ENCODE peak calls at places on chromosomes 7 and 10, in ten cellular contexts. S is adrenal gland, G is PC-9, N is GM06990, B is GM23338, H is GM23248, E is SJSA1, V is heart right ventricle, P is mesendoderm, F is brain microvascular endothelial cell. R is an unnamed sample. For H3K36me3, the result is how much of the 10 kb centered on the place peaks cover.

GRCh38 chr10:120505056-120505455 is 48.0 kb downstream of the PLPP4 start:
- DNase-seq in S (no peak), G (no peak), N (no peak), B (no peak), H (no peak), E (no peak), V (no peak), P (peak), F (no peak), R (no peak)

GRCh38 chr10:62323751-62324150 is 50.4 kb upstream of the ZNF365 start:
- DNase-seq in S (no peak), G (peak), N (no peak), B (no peak), H (no peak), E (peak), V (no peak), P (peak), F (no peak), R (peak)

GRCh38 chr10:28375399-28376354 is 72.8 kb upstream of the MPP7 start:
- DNase-seq in S (no peak), G (no peak), N (no peak), B (peak), H (peak), E (no peak), V (no peak), P (peak), F (peak), R (no peak)

GRCh38 chr7:113710310-113711106 is 208.3 kb downstream of the PPP1R3A start:
- DNase-seq in S (peak), G (peak), N (peak), B (peak), H (peak), E (peak), V (peak), P (peak), F (peak), R (peak)

GRCh38 chr10:120492366-120492765 is 35.3 kb downstream of the PLPP4 start:
- DNase-seq in S (no peak), G (no peak), N (no peak), B (no peak), H (no peak), E (no peak), V (no peak), P (peak), F (peak), R (no peak)

GRCh38 chr10:29688230-29688634 is 53.5 kb upstream of the SVIL start:
- DNase-seq in S (no peak), G (no peak), N (no peak), B (peak), H (peak), E (peak), V (no peak), P (peak), F (no peak), R (no peak)

GRCh38 chr10:44261710-44262455 is 123.0 kb downstream of the CXCL12 start:
- DNase-seq in S (peak), G (no peak), N (peak), B (no peak), H (peak), E (no peak), V (peak), P (no peak), F (peak), R (no peak)

GRCh38 chr7:23469150-23469960 is 936 bp downstream of the IGF2BP3 start:
- DNase-seq in S (no peak), G (no peak), N (peak), B (no peak), H (peak), E (peak), V (no peak), P (peak), F (no peak), R (no peak)

GRCh38 chr10:121910673-121911420 is 17.0 kb downstream of the ATE1 start:
- DNase-seq in S (no peak), G (no peak), N (peak), B (no peak), H (peak), E (peak), V (no peak), P (no peak), F (no peak), R (no peak)

GRCh38 chr7:90723866-90724265 is 127.7 kb downstream of the CDK14 start:
- DNase-seq in S (no peak), G (no peak), N (no peak), B (no peak), H (no peak), E (no peak), V (no peak), P (no peak), F (no peak), R (no peak)

GRCh38 chr10:20948723-20949327 is 51.7 kb upstream of the NEBL start:
- DNase-seq in S (no peak), G (no peak), N (no peak), B (no peak), H (no peak), E (no peak), V (no peak), P (no peak), F (no peak), R (no peak)

GRCh38 chr10:88652621-88653020 is 11.6 kb upstream of the LIPF start:
- DNase-seq in S (no peak), G (no peak), N (no peak), B (no peak), H (peak), E (peak), V (no peak), P (no peak), F (no peak), R (no peak)

DNA sequence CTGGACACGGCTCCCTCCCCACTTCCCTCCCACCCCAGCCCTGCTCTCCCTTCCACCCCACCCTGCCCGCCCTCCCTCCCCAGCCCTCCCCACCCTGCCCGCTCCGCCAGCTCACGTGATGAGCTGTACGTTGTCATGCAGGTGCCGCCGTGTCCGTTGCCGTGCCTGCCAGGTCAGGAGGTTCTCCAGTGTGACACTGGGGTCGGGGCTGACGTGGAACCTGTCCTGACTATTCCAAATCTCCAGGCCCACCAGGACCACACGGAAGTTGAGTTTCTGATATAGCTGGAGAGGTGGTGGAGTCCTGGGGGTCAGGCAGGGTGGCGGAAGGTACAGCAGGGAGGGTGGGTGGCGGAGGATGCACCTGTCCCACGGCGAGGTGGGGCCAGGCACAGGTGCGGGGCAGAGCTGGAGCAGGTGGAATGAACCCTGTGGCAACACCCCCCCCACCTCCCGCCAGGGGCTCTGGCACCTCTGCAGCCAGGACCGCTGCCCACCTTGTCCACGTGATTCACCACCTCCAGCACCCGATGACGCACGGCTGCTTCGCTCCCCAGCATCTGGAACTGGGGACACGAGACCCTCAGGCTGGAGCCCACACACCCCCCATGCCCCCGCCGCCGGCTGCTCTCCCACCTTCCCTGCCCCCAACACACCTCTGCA is 4.2 kb downstream of the ADAM8 start:
- DNase-seq in S (no peak), G (no peak), N (no peak), B (no peak), H (no peak), E (no peak), V (no peak), P (no peak), F (no peak), R (no peak)
- H3K36me3 ChIP-seq in S (under half), G (under half), N (under half), B (under half), H (under half), E (under half), V (under half), P (under half), F (under half), R (under half)

DNA sequence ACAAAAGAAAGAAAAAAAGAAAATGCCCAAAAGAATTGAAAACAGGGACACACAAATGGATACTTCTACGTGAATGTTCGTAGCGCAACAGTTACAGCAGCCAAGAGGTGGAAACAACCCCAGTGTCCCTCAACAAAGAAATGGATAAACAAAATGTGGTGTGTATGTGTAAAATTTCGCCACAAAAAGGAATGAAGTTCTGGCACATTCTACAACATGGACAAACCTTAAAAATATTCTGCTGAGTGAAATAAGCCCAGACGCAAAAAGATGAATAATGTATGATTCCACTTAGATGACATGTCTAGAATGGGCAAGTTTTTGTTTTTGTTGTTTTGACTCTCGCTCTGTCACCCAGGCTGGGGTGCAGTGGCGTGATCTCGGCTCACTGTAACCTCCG is 10.9 kb downstream of the UCMA start:
- DNase-seq in S (no peak), G (no peak), N (no peak), B (no peak), H (no peak), E (no peak), V (no peak), P (no peak), F (no peak), R (no peak)
- H3K36me3 ChIP-seq in S (under half), G (under half), N (under half), B (under half), H (under half), E (under half), V (under half), P (under half), F (under half), R (under half)

GRCh38 chr10:77816311-77816710 is 110.2 kb downstream of the DLG5 start:
- DNase-seq in S (no peak), G (no peak), N (no peak), B (no peak), H (no peak), E (no peak), V (no peak), P (no peak), F (no peak), R (no peak)
- H3K36me3 ChIP-seq in S (half or more), G (under half), N (under half), B (under half), H (under half), E (half or more), V (under half), P (under half), F (under half), R (half or more)

GRCh38 chr7:17932770-17933169 is 7.5 kb downstream of the SNX13 start:
- DNase-seq in S (no peak), G (peak), N (no peak), B (no peak), H (no peak), E (no peak), V (no peak), P (no peak), F (no peak), R (no peak)

GRCh38 chr7:17930546-17930945 is 9.7 kb downstream of the SNX13 start:
- DNase-seq in S (no peak), G (peak), N (no peak), B (no peak), H (no peak), E (no peak), V (no peak), P (no peak), F (no peak), R (no peak)

GRCh38 chr7:17931069-17931468 is 9.2 kb downstream of the SNX13 start:
- DNase-seq in S (no peak), G (peak), N (no peak), B (no peak), H (no peak), E (no peak), V (no peak), P (no peak), F (no peak), R (no peak)

GRCh38 chr7:17929647-17930395 is 10.5 kb downstream of the SNX13 start:
- DNase-seq in S (no peak), G (peak), N (no peak), B (no peak), H (no peak), E (no peak), V (no peak), P (no peak), F (no peak), R (no peak)

GRCh38 chr7:17928055-17928454 is 12.2 kb downstream of the SNX13 start:
- DNase-seq in S (no peak), G (peak), N (no peak), B (no peak), H (no peak), E (no peak), V (no peak), P (no peak), F (no peak), R (no peak)
- H3K36me3 ChIP-seq in S (under half), G (under half), N (under half), B (under half), H (under half), E (under half), V (under half), P (under half), F (under half), R (under half)

DNA sequence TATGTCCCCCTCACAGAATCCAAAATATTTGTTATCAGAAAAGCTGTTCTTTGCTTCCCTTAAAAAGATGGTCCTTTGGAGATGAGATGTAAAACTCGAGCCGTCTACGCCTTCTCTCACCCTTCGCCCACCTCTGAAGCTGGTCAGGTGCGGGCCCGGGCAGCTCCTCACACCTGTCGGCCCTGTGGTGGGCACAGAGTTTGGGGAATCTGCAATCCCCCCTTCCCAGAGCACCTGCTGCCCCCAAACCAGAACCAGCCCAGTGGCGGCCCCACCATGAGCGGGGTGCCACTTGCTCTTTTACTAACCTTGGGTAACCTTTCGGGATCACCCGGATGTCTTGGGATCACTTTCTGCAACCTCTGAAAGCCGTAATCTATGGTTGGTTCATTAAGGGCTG is 116.0 kb downstream of the EBF3 start:
- DNase-seq in S (no peak), G (no peak), N (no peak), B (no peak), H (no peak), E (no peak), V (no peak), P (no peak), F (no peak), R (no peak)
- H3K36me3 ChIP-seq in S (under half), G (under half), N (under half), B (under half), H (under half), E (under half), V (under half), P (under half), F (under half), R (under half)

GRCh38 chr7:98186452-98187137 is 24.6 kb upstream of the BHLHA15 start:
- DNase-seq in S (no peak), G (no peak), N (no peak), B (no peak), H (peak), E (no peak), V (no peak), P (no peak), F (peak), R (no peak)

GRCh38 chr7:98192781-98193457 is 18.3 kb upstream of the BHLHA15 start:
- DNase-seq in S (no peak), G (no peak), N (no peak), B (no peak), H (peak), E (no peak), V (no peak), P (no peak), F (no peak), R (no peak)

GRCh38 chr7:98191668-98192431 is 19.4 kb upstream of the BHLHA15 start:
- DNase-seq in S (no peak), G (no peak), N (no peak), B (no peak), H (no peak), E (no peak), V (no peak), P (no peak), F (no peak), R (no peak)

GRCh38 chr7:98187138-98187502 is 24.1 kb upstream of the BHLHA15 start:
- DNase-seq in S (no peak), G (no peak), N (no peak), B (no peak), H (no peak), E (no peak), V (no peak), P (no peak), F (no peak), R (no peak)

GRCh38 chr7:98189559-98189958 is 21.7 kb upstream of the BHLHA15 start:
- DNase-seq in S (no peak), G (no peak), N (no peak), B (no peak), H (no peak), E (no peak), V (no peak), P (no peak), F (no peak), R (no peak)
- H3K36me3 ChIP-seq in S (under half), G (under half), N (under half), B (under half), H (under half), E (under half), V (under half), P (under half), F (under half), R (under half)

DNA sequence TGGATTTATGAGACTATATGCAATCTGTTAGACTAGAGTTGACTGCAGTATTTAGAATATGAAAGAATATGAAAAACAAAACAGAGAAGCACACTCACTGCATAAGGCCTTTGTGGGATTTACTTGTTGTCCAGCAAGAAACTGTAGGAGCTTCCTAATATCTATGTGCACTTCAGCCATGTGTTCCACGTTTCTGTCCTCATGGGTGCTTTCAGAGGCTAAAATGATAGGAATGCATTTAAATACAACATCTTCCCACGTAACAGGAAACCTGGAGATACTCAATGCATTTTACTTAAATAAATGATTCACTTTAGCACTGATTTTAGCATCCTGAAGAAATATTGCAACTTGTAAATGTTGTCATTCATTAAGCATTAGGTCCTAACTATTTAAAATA is 11.7 kb downstream of the HUS1 start:
- DNase-seq in S (no peak), G (no peak), N (no peak), B (no peak), H (no peak), E (no peak), V (no peak), P (no peak), F (no peak), R (peak)
- H3K36me3 ChIP-seq in S (half or more), G (half or more), N (under half), B (under half), H (half or more), E (half or more), V (under half), P (under half), F (under half), R (under half)

GRCh38 chr10:77984986-77985385 is 44.3 kb downstream of the POLR3A start:
- DNase-seq in S (no peak), G (no peak), N (no peak), B (no peak), H (no peak), E (no peak), V (no peak), P (no peak), F (no peak), R (no peak)
- H3K36me3 ChIP-seq in S (half or more), G (half or more), N (under half), B (half or more), H (half or more), E (half or more), V (under half), P (under half), F (half or more), R (under half)

GRCh38 chr10:6102128-6102527 is 13.3 kb downstream of the RBM17 start:
- DNase-seq in S (no peak), G (no peak), N (no peak), B (no peak), H (no peak), E (no peak), V (no peak), P (no peak), F (no peak), R (no peak)

GRCh38 chr10:6098156-6098555 is 9.3 kb downstream of the RBM17 start:
- DNase-seq in S (no peak), G (no peak), N (no peak), B (no peak), H (no peak), E (no peak), V (no peak), P (no peak), F (no peak), R (no peak)

GRCh38 chr10:6103591-6103990 is 14.8 kb downstream of the RBM17 start:
- DNase-seq in S (no peak), G (no peak), N (no peak), B (no peak), H (no peak), E (no peak), V (no peak), P (no peak), F (no peak), R (no peak)

GRCh38 chr10:6101181-6101580 is 12.3 kb downstream of the RBM17 start:
- DNase-seq in S (no peak), G (no peak), N (no peak), B (peak), H (no peak), E (no peak), V (no peak), P (no peak), F (no peak), R (no peak)

DNA sequence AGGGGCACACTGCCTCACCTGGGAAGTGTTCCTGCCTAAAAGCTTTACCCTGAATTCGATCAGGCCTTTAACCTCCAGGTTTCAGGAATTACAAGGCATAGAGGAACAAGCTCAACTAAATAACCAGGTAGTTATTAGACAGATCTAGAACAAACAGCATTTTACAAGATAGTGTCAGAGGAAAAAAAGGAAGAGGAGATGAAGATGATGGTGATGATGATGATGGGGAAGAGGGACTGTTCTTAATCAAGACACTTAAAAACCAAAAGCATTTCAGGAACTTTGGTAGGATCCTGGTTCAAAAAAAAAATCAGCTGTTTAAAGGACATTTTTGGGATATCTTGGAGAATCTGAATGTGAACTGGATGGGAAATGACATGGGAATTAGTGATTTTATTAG is 11.5 kb downstream of the RBM17 start:
- DNase-seq in S (no peak), G (no peak), N (no peak), B (no peak), H (no peak), E (no peak), V (no peak), P (no peak), F (no peak), R (no peak)
- H3K36me3 ChIP-seq in S (under half), G (under half), N (under half), B (under half), H (under half), E (half or more), V (under half), P (under half), F (under half), R (under half)